ENCODE peak calls at places on chromosomes 7 and 10, in six cellular contexts. F is CD4-positive, alpha-beta memory T cell; B is psoas muscle; T is SK-N-SH; Z is CD8-positive, alpha-beta T cell; C is uterus. I is an unnamed sample. For H3K4me1, the result is how much of the 10 kb centered on the place peaks cover.

GRCh38 chr7:7157887-7158271 is 24.5 kb upstream of the C1GALT1 start:
- DNase-seq in F (no peak), B (no peak), T (no peak), Z (no peak), C (no peak), I (no peak)

GRCh38 chr10:60762554-60762953 is 15.7 kb upstream of the CDK1 start:
- DNase-seq in F (no peak), B (no peak), T (no peak), Z (no peak), C (no peak), I (no peak)

GRCh38 chr7:13904689-13905088 is 84.8 kb downstream of the ETV1 start:
- DNase-seq in F (no peak), B (no peak), T (no peak), Z (no peak), C (no peak), I (no peak)

GRCh38 chr10:76936182-76936581 is 701.4 kb downstream of the KCNMA1 start:
- DNase-seq in F (no peak), B (no peak), T (no peak), Z (no peak), C (no peak), I (no peak)

GRCh38 chr10:1420663-1421362 is 316.5 kb downstream of the ADARB2 start:
- DNase-seq in F (peak), B (no peak), T (peak), Z (peak), C (no peak), I (peak)

GRCh38 chr7:130758429-130759056 is 24.5 kb upstream of the KLF14 start:
- DNase-seq in F (peak), B (no peak), T (peak), Z (no peak), C (no peak), I (no peak)

GRCh38 chr7:28075674-28076358 is 104.8 kb downstream of the JAZF1 start:
- DNase-seq in F (no peak), B (no peak), T (no peak), Z (no peak), C (no peak), I (no peak)

GRCh38 chr10:6755891-6756460 is 175.9 kb upstream of the PRKCQ start:
- DNase-seq in F (no peak), B (no peak), T (no peak), Z (no peak), C (no peak), I (no peak)

GRCh38 chr7:55113760-55114541 is 95.1 kb downstream of the EGFR start:
- DNase-seq in F (no peak), B (no peak), T (no peak), Z (no peak), C (no peak), I (no peak)

GRCh38 chr7:149882264-149883048 is 8.7 kb downstream of the ATP6V0E2 start:
- DNase-seq in F (no peak), B (no peak), T (no peak), Z (no peak), C (peak), I (no peak)

GRCh38 chr10:121406823-121407545 is 191.3 kb downstream of the FGFR2 start:
- DNase-seq in F (no peak), B (no peak), T (no peak), Z (no peak), C (no peak), I (no peak)

GRCh38 chr10:43137701-43137970 is 609 bp upstream of the CSGALNACT2 start:
- DNase-seq in F (no peak), B (peak), T (peak), Z (peak), C (peak), I (no peak)

GRCh38 chr7:134419085-134419484 is 39.8 kb downstream of the AKR1B1 start:
- DNase-seq in F (no peak), B (no peak), T (no peak), Z (no peak), C (no peak), I (no peak)

GRCh38 chr10:21217748-21218367 is 307.6 kb downstream of the SKIDA1 start:
- DNase-seq in F (no peak), B (no peak), T (no peak), Z (no peak), C (no peak), I (no peak)

GRCh38 chr7:27375958-27376357 is 133.4 kb downstream of the EVX1 start:
- DNase-seq in F (no peak), B (no peak), T (no peak), Z (no peak), C (peak), I (no peak)

GRCh38 chr10:86686972-86687371 is 18.7 kb downstream of the LDB3 start:
- DNase-seq in F (no peak), B (peak), T (no peak), Z (no peak), C (no peak), I (no peak)

GRCh38 chr10:132518572-132519381 is 18.8 kb upstream of the INPP5A start:
- DNase-seq in F (no peak), B (peak), T (no peak), Z (no peak), C (peak), I (no peak)

GRCh38 chr7:44052771-44053365 is 8.4 kb downstream of the DBNL start:
- DNase-seq in F (no peak), B (peak), T (no peak), Z (no peak), C (peak), I (no peak)

GRCh38 chr7:130907439-130907838 is 173.4 kb upstream of the KLF14 start:
- DNase-seq in F (no peak), B (no peak), T (no peak), Z (no peak), C (no peak), I (no peak)

GRCh38 chr7:102404005-102404861 is 8.1 kb downstream of the PRKRIP1 start:
- DNase-seq in F (peak), B (no peak), T (peak), Z (peak), C (no peak), I (peak)

GRCh38 chr10:7408494-7409044 is 2.3 kb downstream of the SFMBT2 start:
- DNase-seq in F (peak), B (peak), T (peak), Z (peak), C (peak), I (no peak)

GRCh38 chr10:6054884-6055283 is 7.3 kb downstream of the IL2RA start:
- DNase-seq in F (no peak), B (no peak), T (no peak), Z (no peak), C (no peak), I (no peak)

GRCh38 chr10:118841881-118842605 is 87.3 kb upstream of the CACUL1 start:
- DNase-seq in F (no peak), B (no peak), T (no peak), Z (no peak), C (no peak), I (no peak)

GRCh38 chr7:158614695-158615094 is 27.1 kb upstream of the PTPRN2 start:
- DNase-seq in F (no peak), B (no peak), T (no peak), Z (no peak), C (no peak), I (no peak)

GRCh38 chr10:112373912-112374338 is at the start of gene ACSL5:
- DNase-seq in F (no peak), B (no peak), T (no peak), Z (no peak), C (no peak), I (no peak)

GRCh38 chr7:151251328-151251925 is 2.9 kb upstream of the SMARCD3 start:
- DNase-seq in F (no peak), B (peak), T (peak), Z (peak), C (peak), I (no peak)

GRCh38 chr7:156650042-156650441 is 9.5 kb downstream of the RNF32 start:
- DNase-seq in F (no peak), B (no peak), T (peak), Z (no peak), C (no peak), I (no peak)

DNA sequence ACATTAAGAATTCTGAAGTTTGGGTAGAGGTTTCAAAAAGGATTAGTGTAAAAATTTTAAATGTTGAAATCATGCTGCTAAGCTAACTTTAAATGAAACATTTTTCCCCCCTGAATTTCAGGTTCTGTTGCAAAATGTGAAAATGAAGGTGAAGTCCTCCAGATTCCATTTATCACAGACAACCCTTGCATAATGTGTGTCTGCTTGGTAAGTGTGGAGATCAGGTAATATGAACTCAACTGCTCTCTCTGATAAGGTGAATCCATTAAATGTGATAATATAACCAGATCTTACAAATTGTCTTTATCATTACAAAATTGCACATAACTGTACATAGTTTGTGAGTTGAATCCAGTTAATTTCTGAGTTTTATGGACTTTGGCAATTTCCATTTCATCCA is 1.4 kb downstream of the BMPER start:
- DNase-seq in F (no peak), B (no peak), T (no peak), Z (no peak), C (no peak), I (no peak)
- H3K4me1 ChIP-seq in F (under half), B (under half), T (under half), Z (under half), C (under half), I (under half)

GRCh38 chr7:47496666-47497065 is 85.2 kb downstream of the TNS3 start:
- DNase-seq in F (no peak), B (no peak), T (no peak), Z (no peak), C (no peak), I (no peak)
- H3K4me1 ChIP-seq in F (under half), B (under half), T (under half), Z (under half), C (under half), I (under half)

GRCh38 chr7:50304911-50305621 is 550 bp downstream of the IKZF1 start:
- DNase-seq in F (peak), B (no peak), T (peak), Z (peak), C (no peak), I (peak)

GRCh38 chr7:50304158-50304910 is at the start of gene IKZF1:
- DNase-seq in F (peak), B (peak), T (peak), Z (peak), C (peak), I (peak)

GRCh38 chr7:50307368-50308012 is 3.0 kb downstream of the IKZF1 start:
- DNase-seq in F (peak), B (no peak), T (no peak), Z (peak), C (no peak), I (no peak)

GRCh38 chr7:50306491-50307367 is 2.2 kb downstream of the IKZF1 start:
- DNase-seq in F (no peak), B (no peak), T (no peak), Z (no peak), C (no peak), I (no peak)

DNA sequence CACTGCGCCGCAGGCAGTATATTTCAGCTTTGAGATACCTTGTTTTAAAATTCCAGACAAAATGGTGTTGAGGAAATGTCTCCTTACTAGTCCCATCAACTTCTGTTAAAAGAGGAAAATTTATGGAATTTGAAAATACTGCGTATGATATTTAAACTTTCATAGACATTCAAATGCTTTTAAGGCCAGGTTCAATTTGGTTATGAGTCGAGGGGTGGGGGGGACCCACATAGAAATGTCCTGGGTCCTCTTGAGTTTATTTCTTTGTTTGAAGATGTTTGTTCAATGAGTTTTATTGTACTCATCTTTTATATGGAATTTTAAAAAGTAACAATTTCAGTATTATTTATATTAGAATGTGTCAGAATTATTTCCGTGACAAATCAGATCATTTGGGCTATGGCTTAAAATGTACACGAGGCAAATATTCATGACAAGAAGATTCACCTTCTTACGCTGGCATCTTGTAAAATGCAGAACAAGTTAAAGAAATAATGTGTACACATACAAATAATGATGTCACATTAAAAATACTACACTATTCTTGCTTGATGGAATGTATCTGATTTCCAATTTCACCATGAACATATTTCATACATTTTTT is 1.3 kb downstream of the IKZF1 start:
- DNase-seq in F (no peak), B (no peak), T (no peak), Z (no peak), C (no peak), I (no peak)
- H3K4me1 ChIP-seq in F (half or more), B (under half), T (under half), Z (half or more), C (under half), I (under half)

GRCh38 chr10:35638116-35638515 is 4.0 kb downstream of the FZD8 start:
- DNase-seq in F (no peak), B (no peak), T (no peak), Z (no peak), C (no peak), I (no peak)
- H3K4me1 ChIP-seq in F (under half), B (under half), T (under half), Z (under half), C (under half), I (under half)

GRCh38 chr7:100546868-100547800 is 8.1 kb downstream of the AGFG2 start:
- DNase-seq in F (no peak), B (no peak), T (no peak), Z (no peak), C (no peak), I (no peak)

GRCh38 chr7:100544386-100544785 is 5.4 kb downstream of the AGFG2 start:
- DNase-seq in F (no peak), B (no peak), T (no peak), Z (no peak), C (no peak), I (no peak)

GRCh38 chr7:100546129-100546867 is 7.3 kb downstream of the AGFG2 start:
- DNase-seq in F (peak), B (no peak), T (no peak), Z (no peak), C (no peak), I (no peak)

GRCh38 chr7:100544949-100545635 is 6.1 kb downstream of the AGFG2 start:
- DNase-seq in F (no peak), B (no peak), T (no peak), Z (no peak), C (no peak), I (no peak)

DNA sequence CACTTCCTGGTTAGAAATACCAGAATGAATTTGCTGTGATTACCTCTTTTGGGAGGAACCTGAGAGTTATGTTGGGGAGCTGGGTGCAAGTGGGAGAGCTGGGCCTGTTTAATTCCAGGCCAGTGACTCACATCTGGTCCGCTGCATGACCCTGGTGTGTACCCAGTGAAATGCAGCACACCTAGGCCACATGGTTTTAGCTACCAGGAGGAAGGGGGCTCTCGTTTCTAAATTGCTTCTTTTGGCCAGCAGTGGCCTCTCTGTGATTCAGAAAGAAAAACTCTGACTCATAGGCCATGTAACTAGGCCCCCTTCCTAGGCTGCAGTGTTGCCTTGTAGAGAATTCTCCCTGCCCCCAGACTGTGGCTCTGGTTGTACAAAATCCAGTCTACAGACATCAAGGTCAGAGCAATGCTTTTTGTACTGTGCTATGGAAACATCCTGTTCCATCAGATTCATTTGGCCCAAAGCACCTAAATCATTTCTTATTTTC is 6.7 kb downstream of the AGFG2 start:
- DNase-seq in F (no peak), B (no peak), T (peak), Z (peak), C (peak), I (no peak)
- H3K4me1 ChIP-seq in F (half or more), B (under half), T (under half), Z (half or more), C (under half), I (half or more)

DNA sequence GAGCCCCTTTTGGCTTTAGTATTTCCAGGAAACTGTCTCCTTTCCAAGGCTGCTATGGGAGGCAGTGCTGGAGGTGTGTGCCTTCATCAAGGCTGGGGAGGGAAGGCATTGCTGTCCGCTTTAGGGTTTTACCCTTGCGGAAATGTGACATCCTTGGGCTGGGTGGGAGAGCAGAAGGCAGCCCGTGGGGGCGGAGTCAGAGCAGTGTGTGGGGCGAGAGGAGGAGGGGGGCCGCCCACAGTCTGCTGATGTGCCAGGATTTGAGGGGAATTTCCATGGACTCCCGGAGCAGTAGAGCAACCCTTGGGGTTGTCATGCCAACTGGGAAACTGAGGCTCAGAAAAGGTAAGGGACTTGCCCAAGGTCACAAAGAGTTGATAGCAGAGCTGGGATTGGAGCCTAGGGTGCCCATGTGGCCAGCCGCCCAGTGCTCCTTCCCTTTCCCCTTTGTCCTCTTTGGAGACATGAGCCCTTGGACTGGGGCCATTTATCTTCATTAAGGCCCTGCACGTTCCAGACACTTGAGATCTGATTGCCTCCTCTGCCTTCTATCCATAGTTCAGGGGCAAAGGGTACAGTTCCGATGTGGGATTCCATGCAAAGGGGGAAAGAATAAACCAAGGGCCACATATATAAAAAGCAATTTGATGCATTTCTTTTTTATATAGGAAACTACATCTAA is 22.2 kb downstream of the TSPAN15 start:
- DNase-seq in F (no peak), B (no peak), T (no peak), Z (no peak), C (peak), I (no peak)
- H3K4me1 ChIP-seq in F (under half), B (half or more), T (under half), Z (under half), C (under half), I (under half)

DNA sequence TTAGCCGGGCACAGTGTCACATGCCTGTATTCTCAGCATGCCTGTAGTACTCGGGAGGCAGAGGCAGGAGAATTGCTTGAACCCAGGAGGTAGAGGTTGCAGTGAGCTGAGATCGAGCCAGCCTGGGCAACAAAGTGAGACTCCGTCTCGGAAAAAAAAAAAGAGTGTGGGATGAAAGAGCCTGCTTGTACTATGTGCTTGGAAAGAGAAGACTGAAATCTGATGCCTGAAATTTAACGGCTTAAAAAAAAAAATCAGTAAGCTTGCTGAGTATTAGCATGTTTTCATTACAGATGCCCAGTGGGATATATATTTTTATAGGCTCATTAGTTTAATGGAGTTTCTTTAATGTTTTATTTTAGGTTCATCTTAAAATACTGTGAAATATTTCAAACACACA is 4.2 kb downstream of the NT5C2 start:
- DNase-seq in F (no peak), B (no peak), T (no peak), Z (no peak), C (no peak), I (no peak)
- H3K4me1 ChIP-seq in F (half or more), B (half or more), T (under half), Z (under half), C (under half), I (under half)

GRCh38 chr7:100212631-100213286 is 7.0 kb upstream of the PVRIG start:
- DNase-seq in F (no peak), B (no peak), T (no peak), Z (no peak), C (no peak), I (no peak)
- H3K4me1 ChIP-seq in F (under half), B (under half), T (under half), Z (half or more), C (under half), I (under half)

GRCh38 chr7:92634924-92635519 is 44.8 kb upstream of the FAM133B start:
- DNase-seq in F (no peak), B (no peak), T (peak), Z (no peak), C (no peak), I (no peak)

GRCh38 chr7:92632791-92633190 is 42.6 kb upstream of the FAM133B start:
- DNase-seq in F (no peak), B (no peak), T (no peak), Z (no peak), C (no peak), I (no peak)

GRCh38 chr7:92634125-92634710 is 44.0 kb upstream of the FAM133B start:
- DNase-seq in F (no peak), B (no peak), T (no peak), Z (no peak), C (no peak), I (no peak)

GRCh38 chr7:92631830-92632487 is 41.8 kb upstream of the FAM133B start:
- DNase-seq in F (no peak), B (no peak), T (no peak), Z (no peak), C (no peak), I (no peak)

GRCh38 chr7:92633211-92633906 is 43.2 kb upstream of the FAM133B start:
- DNase-seq in F (no peak), B (no peak), T (no peak), Z (peak), C (no peak), I (no peak)
- H3K4me1 ChIP-seq in F (under half), B (under half), T (under half), Z (under half), C (under half), I (under half)